ENCODE peak calls at places on chromosome 12, in eight cellular contexts. N is CD8-positive, alpha-beta T cell; Z is OCI-LY7; Y is mammary epithelial cell; G is ascending aorta; T is lower lobe of right lung; J is brain microvascular endothelial cell; M is hepatocyte. W is an unnamed sample.

GRCh38 chr12:67147447-67147846 is 121.7 kb upstream of the CAND1 start:
- DNase-seq in N (no peak), Z (no peak), Y (no peak), G (no peak), T (no peak), J (no peak), M (no peak), W (no peak)

GRCh38 chr12:121580959-121581680 is at the start of gene KDM2B:
- DNase-seq in N (no peak), Z (peak), Y (no peak), G (no peak), T (no peak), J (peak), M (peak), W (no peak)

GRCh38 chr12:116934908-116935698 is 24.4 kb downstream of the FBXW8 start:
- DNase-seq in N (no peak), Z (no peak), Y (no peak), G (no peak), T (no peak), J (no peak), M (no peak), W (no peak)

GRCh38 chr12:123840765-123841425 is 78.8 kb downstream of the DNAH10 start:
- DNase-seq in N (no peak), Z (no peak), Y (no peak), G (no peak), T (no peak), J (no peak), M (no peak), W (no peak)

GRCh38 chr12:66387067-66387466 is 84.8 kb downstream of the HELB start:
- DNase-seq in N (no peak), Z (no peak), Y (no peak), G (no peak), T (no peak), J (no peak), M (no peak), W (no peak)

GRCh38 chr12:23813206-23813605 is 136.3 kb downstream of the SOX5 start:
- DNase-seq in N (no peak), Z (no peak), Y (no peak), G (no peak), T (no peak), J (no peak), M (no peak), W (no peak)

GRCh38 chr12:110995016-110995415 is 74.6 kb upstream of the MYL2 start:
- DNase-seq in N (no peak), Z (no peak), Y (no peak), G (no peak), T (no peak), J (no peak), M (no peak), W (no peak)

GRCh38 chr12:114166360-114166759 is 200.2 kb upstream of the RBM19 start:
- DNase-seq in N (no peak), Z (peak), Y (no peak), G (no peak), T (no peak), J (no peak), M (peak), W (peak)

GRCh38 chr12:116689586-116689985 is 48.3 kb downstream of the SPRING1 start:
- DNase-seq in N (no peak), Z (no peak), Y (no peak), G (no peak), T (no peak), J (no peak), M (no peak), W (no peak)

GRCh38 chr12:20212036-20212435 is 156.3 kb upstream of the PDE3A start:
- DNase-seq in N (no peak), Z (no peak), Y (no peak), G (no peak), T (no peak), J (no peak), M (no peak), W (no peak)

GRCh38 chr12:90970471-90970870 is 15.5 kb upstream of the CCER1 start:
- DNase-seq in N (no peak), Z (no peak), Y (peak), G (no peak), T (no peak), J (no peak), M (no peak), W (no peak)

GRCh38 chr12:6235499-6235898 is 35.3 kb downstream of the CD9 start:
- DNase-seq in N (no peak), Z (no peak), Y (no peak), G (no peak), T (peak), J (no peak), M (peak), W (no peak)

GRCh38 chr12:57810450-57810849 is 8.1 kb downstream of the AVIL start:
- DNase-seq in N (no peak), Z (no peak), Y (peak), G (no peak), T (no peak), J (no peak), M (no peak), W (peak)

GRCh38 chr12:94148841-94149780 is 734 bp downstream of the PLXNC1 start:
- DNase-seq in N (peak), Z (peak), Y (peak), G (no peak), T (peak), J (peak), M (peak), W (no peak)

GRCh38 chr12:130574402-130574801 is 141.7 kb downstream of the RIMBP2 start:
- DNase-seq in N (no peak), Z (no peak), Y (no peak), G (no peak), T (no peak), J (no peak), M (no peak), W (no peak)

DNA sequence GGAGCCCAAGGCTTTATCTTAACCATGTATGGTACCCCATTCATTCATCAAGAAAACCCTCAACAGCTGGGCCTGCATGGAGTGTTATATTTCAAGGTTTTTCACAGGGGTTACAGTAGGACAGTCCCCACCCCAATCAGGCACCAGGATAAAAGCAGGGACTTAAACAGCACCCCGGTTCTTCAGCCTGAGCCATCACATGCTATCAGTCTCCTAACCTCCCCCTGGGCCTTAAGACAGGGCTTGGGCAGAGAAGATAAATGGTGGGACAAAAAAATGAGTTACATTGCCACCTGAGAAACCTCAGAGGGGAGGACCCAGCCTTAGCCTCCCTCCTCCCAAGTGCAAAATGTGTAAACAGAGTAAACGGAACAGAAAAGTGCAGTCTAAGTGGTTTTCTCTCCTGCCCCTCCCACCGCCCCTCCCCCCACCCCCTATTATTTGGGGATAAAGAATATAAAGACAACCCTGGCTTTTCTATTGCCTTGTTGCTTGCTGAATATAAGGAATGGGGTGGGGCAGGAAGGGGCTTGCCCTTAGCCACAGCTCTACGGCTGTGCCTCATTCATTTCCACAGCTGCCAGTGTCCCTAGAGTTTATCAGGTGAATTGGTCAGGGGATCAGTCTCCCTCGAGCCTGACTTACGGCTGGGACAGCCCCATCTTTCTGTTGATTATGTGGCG is 18.7 kb downstream of the MAP3K12 start:
- DNase-seq in N (no peak), Z (no peak), Y (no peak), G (no peak), T (no peak), J (no peak), M (no peak), W (no peak)
- H3K27ac ChIP-seq in N (no peak), Z (no peak), Y (no peak), G (peak), T (no peak), J (no peak), M (peak), W (peak)

GRCh38 chr12:71125515-71125914 is 32.3 kb downstream of the TSPAN8 start:
- DNase-seq in N (no peak), Z (no peak), Y (no peak), G (no peak), T (no peak), J (no peak), M (no peak), W (no peak)
- TF ChIP-seq CTCF in N (no peak), Z (no peak), Y (no peak), G (no peak), T (no peak), J (peak), M (no peak), W (no peak)

GRCh38 chr12:47549258-47549657 is 156.6 kb downstream of the RPAP3 start:
- DNase-seq in N (no peak), Z (no peak), Y (peak), G (no peak), T (no peak), J (no peak), M (no peak), W (peak)

GRCh38 chr12:47553266-47553665 is 152.6 kb downstream of the RPAP3 start:
- DNase-seq in N (no peak), Z (no peak), Y (no peak), G (no peak), T (no peak), J (no peak), M (no peak), W (no peak)

GRCh38 chr12:47547077-47547476 is 158.8 kb downstream of the RPAP3 start:
- DNase-seq in N (no peak), Z (no peak), Y (peak), G (no peak), T (no peak), J (peak), M (no peak), W (peak)

GRCh38 chr12:47554046-47554653 is 151.7 kb downstream of the RPAP3 start:
- DNase-seq in N (no peak), Z (no peak), Y (no peak), G (no peak), T (no peak), J (no peak), M (no peak), W (no peak)

DNA sequence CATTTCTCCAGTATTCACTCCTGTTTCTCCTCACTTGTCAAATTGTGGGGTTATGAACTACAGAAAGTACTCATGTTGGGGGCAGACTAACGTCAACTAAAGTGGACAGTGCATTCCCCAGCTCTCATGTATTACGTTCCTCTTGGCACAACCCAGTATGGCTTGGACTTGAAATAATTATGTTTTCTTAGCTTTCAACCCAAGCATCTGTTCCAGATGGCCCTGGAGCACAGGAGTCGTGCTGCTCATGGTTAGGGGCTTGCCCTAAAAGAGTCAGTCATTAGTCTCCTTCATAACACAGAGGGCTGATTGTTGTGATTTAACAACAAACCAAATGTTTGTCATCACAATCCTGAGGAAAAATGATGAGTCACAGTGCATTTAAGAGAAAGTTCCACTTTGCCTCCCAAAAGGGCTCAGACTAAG is 154.4 kb downstream of the RPAP3 start:
- DNase-seq in N (no peak), Z (no peak), Y (peak), G (no peak), T (no peak), J (no peak), M (peak), W (no peak)
- H3K27ac ChIP-seq in N (no peak), Z (no peak), Y (no peak), G (no peak), T (no peak), J (no peak), M (no peak), W (no peak)

GRCh38 chr12:106084759-106085158 is 54.0 kb downstream of the NUAK1 start:
- DNase-seq in N (no peak), Z (no peak), Y (no peak), G (no peak), T (no peak), J (no peak), M (no peak), W (no peak)
- TF ChIP-seq CTCF in N (no peak), Z (no peak), Y (no peak), G (no peak), T (no peak), J (no peak), M (no peak), W (no peak)

GRCh38 chr12:10362325-10362724 is 27.5 kb downstream of the KLRK1 start:
- DNase-seq in N (no peak), Z (no peak), Y (peak), G (no peak), T (no peak), J (no peak), M (no peak), W (no peak)

GRCh38 chr12:10362828-10363664 is 26.8 kb downstream of the KLRK1 start:
- DNase-seq in N (no peak), Z (no peak), Y (peak), G (no peak), T (no peak), J (no peak), M (no peak), W (no peak)

GRCh38 chr12:10361084-10361483 is 28.8 kb downstream of the KLRK1 start:
- DNase-seq in N (no peak), Z (no peak), Y (peak), G (no peak), T (no peak), J (no peak), M (no peak), W (no peak)

GRCh38 chr12:10363665-10363921 is 26.2 kb downstream of the KLRK1 start:
- DNase-seq in N (no peak), Z (no peak), Y (peak), G (no peak), T (no peak), J (no peak), M (no peak), W (no peak)

DNA sequence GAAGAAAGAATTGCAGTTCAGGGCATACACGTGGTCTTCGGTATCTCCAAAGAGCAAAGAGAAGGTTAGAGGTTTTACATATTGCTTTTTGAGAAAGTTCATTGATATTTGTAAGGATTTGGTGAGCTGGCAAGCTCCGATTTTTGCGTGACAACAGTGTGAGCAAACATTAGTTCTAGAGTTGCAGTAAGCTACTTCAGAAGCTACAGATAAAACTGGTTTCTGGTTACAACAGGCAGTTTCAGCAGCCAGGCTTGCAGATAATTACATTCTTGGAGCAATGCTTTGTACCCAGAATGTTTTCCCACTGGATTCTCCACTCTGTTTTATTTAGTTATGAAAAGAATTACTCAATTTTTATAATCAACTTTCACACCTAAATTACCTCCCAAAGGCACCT is 28.2 kb downstream of the KLRK1 start:
- DNase-seq in N (no peak), Z (no peak), Y (peak), G (no peak), T (no peak), J (peak), M (peak), W (no peak)
- H3K27ac ChIP-seq in N (no peak), Z (no peak), Y (peak), G (peak), T (peak), J (peak), M (peak), W (peak)